ENCODE peak calls at places on chromosomes 5 and 9, in eight cellular contexts. One of them, this sample, is unnamed.

GRCh38 chr9:92947268-92948031 is at the start of gene FGD3:
- DNase-seq in brain microvascular endothelial cell: no peak
- DNase-seq in ovary: no peak
- DNase-seq in PC-3: peak; percentile 11
- DNase-seq in spleen: no peak
- DNase-seq in right cardiac atrium: peak; percentile 70
- DNase-seq in CD8-positive, alpha-beta T cell: no peak
- DNase-seq in trophoblast cell: no peak
- DNase-seq in this sample: no peak

GRCh38 chr9:18747590-18747989 is 273.6 kb downstream of the ADAMTSL1 start:
- DNase-seq in brain microvascular endothelial cell: no peak
- DNase-seq in ovary: no peak
- DNase-seq in PC-3: no peak
- DNase-seq in spleen: no peak
- DNase-seq in right cardiac atrium: peak; percentile 67
- DNase-seq in CD8-positive, alpha-beta T cell: no peak
- DNase-seq in trophoblast cell: no peak
- DNase-seq in this sample: no peak

GRCh38 chr5:1137567-1138444 is 25.9 kb upstream of the SLC12A7 start:
- DNase-seq in brain microvascular endothelial cell: no peak
- DNase-seq in ovary: no peak
- DNase-seq in PC-3: peak; percentile 8
- DNase-seq in spleen: no peak
- DNase-seq in right cardiac atrium: peak; percentile 81
- DNase-seq in CD8-positive, alpha-beta T cell: no peak
- DNase-seq in trophoblast cell: no peak
- DNase-seq in this sample: no peak

GRCh38 chr5:173302546-173303155 is 25.6 kb downstream of the STC2 start:
- DNase-seq in brain microvascular endothelial cell: peak; percentile 78
- DNase-seq in ovary: no peak
- DNase-seq in PC-3: peak; percentile 96
- DNase-seq in spleen: no peak
- DNase-seq in right cardiac atrium: no peak
- DNase-seq in CD8-positive, alpha-beta T cell: no peak
- DNase-seq in trophoblast cell: peak; percentile 54
- DNase-seq in this sample: no peak

GRCh38 chr5:131610198-131611063 is 24.6 kb downstream of the RAPGEF6 start:
- DNase-seq in brain microvascular endothelial cell: peak; percentile 80
- DNase-seq in ovary: no peak
- DNase-seq in PC-3: peak; percentile 56
- DNase-seq in spleen: no peak
- DNase-seq in right cardiac atrium: no peak
- DNase-seq in CD8-positive, alpha-beta T cell: no peak
- DNase-seq in trophoblast cell: peak; percentile 36
- DNase-seq in this sample: no peak

GRCh38 chr5:159504106-159504856 is 174.0 kb upstream of the IL12B start:
- DNase-seq in brain microvascular endothelial cell: peak; percentile 27
- DNase-seq in ovary: no peak
- DNase-seq in PC-3: no peak
- DNase-seq in spleen: no peak
- DNase-seq in right cardiac atrium: no peak
- DNase-seq in CD8-positive, alpha-beta T cell: no peak
- DNase-seq in trophoblast cell: no peak
- DNase-seq in this sample: no peak

GRCh38 chr5:51829691-51830090 is 446.4 kb downstream of the ISL1 start:
- DNase-seq in brain microvascular endothelial cell: no peak
- DNase-seq in ovary: no peak
- DNase-seq in PC-3: peak; percentile 65
- DNase-seq in spleen: no peak
- DNase-seq in right cardiac atrium: no peak
- DNase-seq in CD8-positive, alpha-beta T cell: no peak
- DNase-seq in trophoblast cell: no peak
- DNase-seq in this sample: no peak

GRCh38 chr9:131524578-131525315 is 6.3 kb downstream of the UCK1 start:
- DNase-seq in brain microvascular endothelial cell: peak; percentile 48
- DNase-seq in ovary: no peak
- DNase-seq in PC-3: no peak
- DNase-seq in spleen: no peak
- DNase-seq in right cardiac atrium: no peak
- DNase-seq in CD8-positive, alpha-beta T cell: no peak
- DNase-seq in trophoblast cell: no peak
- DNase-seq in this sample: no peak

GRCh38 chr9:134551657-134552348 is 89.8 kb upstream of the COL5A1 start:
- DNase-seq in brain microvascular endothelial cell: peak; percentile 91
- DNase-seq in ovary: no peak
- DNase-seq in PC-3: peak; percentile 70
- DNase-seq in spleen: peak; percentile 69
- DNase-seq in right cardiac atrium: peak; percentile 85
- DNase-seq in CD8-positive, alpha-beta T cell: no peak
- DNase-seq in trophoblast cell: no peak
- DNase-seq in this sample: no peak

GRCh38 chr9:673966-674526 is 167.5 kb upstream of the DMRT1 start:
- DNase-seq in brain microvascular endothelial cell: no peak
- DNase-seq in ovary: no peak
- DNase-seq in PC-3: no peak
- DNase-seq in spleen: no peak
- DNase-seq in right cardiac atrium: no peak
- DNase-seq in CD8-positive, alpha-beta T cell: no peak
- DNase-seq in trophoblast cell: no peak
- DNase-seq in this sample: no peak

GRCh38 chr9:35914307-35914807 is 5.1 kb downstream of the SPAAR start:
- DNase-seq in brain microvascular endothelial cell: no peak
- DNase-seq in ovary: peak; percentile 40
- DNase-seq in PC-3: no peak
- DNase-seq in spleen: peak; percentile 86
- DNase-seq in right cardiac atrium: peak; percentile 92
- DNase-seq in CD8-positive, alpha-beta T cell: no peak
- DNase-seq in trophoblast cell: peak; percentile 59
- DNase-seq in this sample: no peak

GRCh38 chr5:139764250-139764791 is 31.3 kb upstream of the PSD2 start:
- DNase-seq in brain microvascular endothelial cell: no peak
- DNase-seq in ovary: no peak
- DNase-seq in PC-3: no peak
- DNase-seq in spleen: peak; percentile 78
- DNase-seq in right cardiac atrium: peak; percentile 87
- DNase-seq in CD8-positive, alpha-beta T cell: no peak
- DNase-seq in trophoblast cell: no peak
- DNase-seq in this sample: no peak

GRCh38 chr9:90274725-90275124 is 367.9 kb downstream of the DIRAS2 start:
- DNase-seq in brain microvascular endothelial cell: no peak
- DNase-seq in ovary: no peak
- DNase-seq in PC-3: no peak
- DNase-seq in spleen: no peak
- DNase-seq in right cardiac atrium: no peak
- DNase-seq in CD8-positive, alpha-beta T cell: no peak
- DNase-seq in trophoblast cell: no peak
- DNase-seq in this sample: no peak

GRCh38 chr9:80061940-80062339 is 490.2 kb downstream of the TLE4 start:
- DNase-seq in brain microvascular endothelial cell: peak; percentile 97
- DNase-seq in ovary: no peak
- DNase-seq in PC-3: peak; percentile 69
- DNase-seq in spleen: no peak
- DNase-seq in right cardiac atrium: no peak
- DNase-seq in CD8-positive, alpha-beta T cell: no peak
- DNase-seq in trophoblast cell: peak; percentile 85
- DNase-seq in this sample: no peak

GRCh38 chr5:53091304-53091703 is 18.3 kb downstream of the MOCS2 start:
- DNase-seq in brain microvascular endothelial cell: peak; percentile 28
- DNase-seq in ovary: no peak
- DNase-seq in PC-3: peak; percentile 72
- DNase-seq in spleen: no peak
- DNase-seq in right cardiac atrium: no peak
- DNase-seq in CD8-positive, alpha-beta T cell: no peak
- DNase-seq in trophoblast cell: no peak
- DNase-seq in this sample: no peak

GRCh38 chr5:43401827-43402226 is 10.4 kb downstream of the CCL28 start:
- DNase-seq in brain microvascular endothelial cell: no peak
- DNase-seq in ovary: no peak
- DNase-seq in PC-3: peak; percentile 43
- DNase-seq in spleen: no peak
- DNase-seq in right cardiac atrium: no peak
- DNase-seq in CD8-positive, alpha-beta T cell: no peak
- DNase-seq in trophoblast cell: no peak
- DNase-seq in this sample: no peak

GRCh38 chr9:90873422-90873821 is 71.8 kb downstream of the SYK start:
- DNase-seq in brain microvascular endothelial cell: no peak
- DNase-seq in ovary: no peak
- DNase-seq in PC-3: no peak
- DNase-seq in spleen: no peak
- DNase-seq in right cardiac atrium: no peak
- DNase-seq in CD8-positive, alpha-beta T cell: no peak
- DNase-seq in trophoblast cell: no peak
- DNase-seq in this sample: no peak

GRCh38 chr5:134224905-134225779 is 731 bp downstream of the PPP2CA start:
- DNase-seq in brain microvascular endothelial cell: no peak
- DNase-seq in ovary: peak; percentile 71
- DNase-seq in PC-3: peak; percentile 78
- DNase-seq in spleen: peak; percentile 92
- DNase-seq in right cardiac atrium: peak; percentile 84
- DNase-seq in CD8-positive, alpha-beta T cell: peak; percentile 33
- DNase-seq in trophoblast cell: peak; percentile 49
- DNase-seq in this sample: no peak

GRCh38 chr5:104179057-104179456 is 616.5 kb upstream of the NUDT12 start:
- DNase-seq in brain microvascular endothelial cell: peak; percentile 57
- DNase-seq in ovary: no peak
- DNase-seq in PC-3: peak; percentile 91
- DNase-seq in spleen: no peak
- DNase-seq in right cardiac atrium: peak; percentile 57
- DNase-seq in CD8-positive, alpha-beta T cell: no peak
- DNase-seq in trophoblast cell: peak; percentile 61
- DNase-seq in this sample: no peak

GRCh38 chr5:94983861-94984535 is 300.9 kb downstream of the MCTP1 start:
- DNase-seq in brain microvascular endothelial cell: peak; percentile 12
- DNase-seq in ovary: no peak
- DNase-seq in PC-3: peak; percentile 31
- DNase-seq in spleen: no peak
- DNase-seq in right cardiac atrium: no peak
- DNase-seq in CD8-positive, alpha-beta T cell: no peak
- DNase-seq in trophoblast cell: no peak
- DNase-seq in this sample: no peak

DNA sequence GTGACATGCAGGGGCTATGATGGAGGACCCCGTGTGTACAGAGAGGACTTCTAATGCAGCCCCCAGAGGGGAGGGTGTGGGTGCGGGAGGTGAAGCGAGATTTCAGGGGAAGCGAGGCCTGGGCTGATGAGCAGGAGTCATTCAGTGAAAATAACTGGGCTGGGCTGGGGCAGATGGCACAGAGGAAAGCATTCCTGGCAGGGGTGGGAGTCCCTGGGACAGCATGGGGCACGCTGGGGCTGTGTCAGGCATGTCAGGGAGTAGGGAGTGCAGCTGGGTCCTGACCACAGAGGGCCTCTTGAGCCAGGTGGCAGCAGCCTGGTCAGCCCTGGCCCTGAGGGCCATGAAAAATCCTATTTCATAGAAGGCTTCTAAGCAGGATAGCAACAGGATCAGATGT is 36.6 kb downstream of the COL15A1 start:
- DNase-seq in brain microvascular endothelial cell: no peak
- DNase-seq in ovary: no peak
- DNase-seq in PC-3: no peak
- DNase-seq in spleen: no peak
- DNase-seq in right cardiac atrium: no peak
- DNase-seq in CD8-positive, alpha-beta T cell: no peak
- DNase-seq in trophoblast cell: no peak
- DNase-seq in this sample: no peak
- H3K27ac ChIP-seq in brain microvascular endothelial cell: no peak overlapping the region
- H3K27ac ChIP-seq in ovary: no peak overlapping the region
- H3K27ac ChIP-seq in PC-3: no peak overlapping the region
- H3K27ac ChIP-seq in spleen: no peak overlapping the region
- H3K27ac ChIP-seq in right cardiac atrium: no peak overlapping the region
- H3K27ac ChIP-seq in CD8-positive, alpha-beta T cell: no peak overlapping the region
- H3K27ac ChIP-seq in trophoblast cell: no peak overlapping the region
- H3K27ac ChIP-seq in this sample: no peak overlapping the region

GRCh38 chr9:73155389-73155788 is 3.7 kb downstream of the ANXA1 start:
- DNase-seq in brain microvascular endothelial cell: no peak
- DNase-seq in ovary: no peak
- DNase-seq in PC-3: no peak
- DNase-seq in spleen: no peak
- DNase-seq in right cardiac atrium: no peak
- DNase-seq in CD8-positive, alpha-beta T cell: no peak
- DNase-seq in trophoblast cell: no peak
- DNase-seq in this sample: no peak
- H3K27ac ChIP-seq in brain microvascular endothelial cell: no peak overlapping the region
- H3K27ac ChIP-seq in ovary: no peak overlapping the region
- H3K27ac ChIP-seq in PC-3: no peak overlapping the region
- H3K27ac ChIP-seq in spleen: peak overlapping the region; percentile 72
- H3K27ac ChIP-seq in right cardiac atrium: no peak overlapping the region
- H3K27ac ChIP-seq in CD8-positive, alpha-beta T cell: peak overlapping the region; percentile 63
- H3K27ac ChIP-seq in trophoblast cell: no peak overlapping the region
- H3K27ac ChIP-seq in this sample: peak overlapping the region; percentile 92

DNA sequence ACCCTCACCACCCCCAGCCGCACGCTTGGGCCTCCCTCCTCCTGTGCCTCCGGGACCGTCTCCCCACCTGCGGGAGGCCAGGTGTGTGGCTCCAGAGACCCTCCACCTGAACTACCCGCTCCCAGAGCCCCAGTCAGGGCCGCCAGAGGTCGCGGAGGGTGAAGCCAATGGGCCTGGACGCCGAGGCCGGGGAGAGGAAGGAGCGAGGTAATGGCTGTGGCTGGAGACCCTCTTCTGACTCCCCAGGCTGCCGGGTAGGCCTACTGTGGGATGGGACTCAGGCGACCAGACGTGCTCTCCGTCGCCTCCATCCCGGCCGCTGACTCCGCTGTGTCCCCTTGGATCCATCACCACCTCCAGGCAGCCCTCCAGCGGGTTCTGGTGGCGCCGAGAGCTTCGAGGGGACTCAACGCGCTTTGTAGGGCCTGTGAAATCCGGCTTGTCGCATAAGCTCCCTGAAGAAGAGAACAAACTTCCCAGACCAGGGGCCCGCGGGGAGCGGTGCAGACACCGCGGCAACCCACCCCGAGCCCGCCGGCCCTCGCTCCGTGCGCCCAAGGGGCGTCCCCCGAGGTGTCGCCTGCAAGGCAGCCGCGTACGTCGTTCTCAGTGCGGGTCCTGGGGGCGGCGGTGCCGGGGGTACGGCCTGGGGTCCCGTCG is 12.6 kb downstream of the IRX2 start:
- DNase-seq in brain microvascular endothelial cell: no peak
- DNase-seq in ovary: no peak
- DNase-seq in PC-3: no peak
- DNase-seq in spleen: no peak
- DNase-seq in right cardiac atrium: no peak
- DNase-seq in CD8-positive, alpha-beta T cell: no peak
- DNase-seq in trophoblast cell: no peak
- DNase-seq in this sample: no peak
- H3K27ac ChIP-seq in brain microvascular endothelial cell: no peak overlapping the region
- H3K27ac ChIP-seq in ovary: no peak overlapping the region
- H3K27ac ChIP-seq in PC-3: no peak overlapping the region
- H3K27ac ChIP-seq in spleen: no peak overlapping the region
- H3K27ac ChIP-seq in right cardiac atrium: no peak overlapping the region
- H3K27ac ChIP-seq in CD8-positive, alpha-beta T cell: no peak overlapping the region
- H3K27ac ChIP-seq in trophoblast cell: no peak overlapping the region
- H3K27ac ChIP-seq in this sample: no peak overlapping the region

DNA sequence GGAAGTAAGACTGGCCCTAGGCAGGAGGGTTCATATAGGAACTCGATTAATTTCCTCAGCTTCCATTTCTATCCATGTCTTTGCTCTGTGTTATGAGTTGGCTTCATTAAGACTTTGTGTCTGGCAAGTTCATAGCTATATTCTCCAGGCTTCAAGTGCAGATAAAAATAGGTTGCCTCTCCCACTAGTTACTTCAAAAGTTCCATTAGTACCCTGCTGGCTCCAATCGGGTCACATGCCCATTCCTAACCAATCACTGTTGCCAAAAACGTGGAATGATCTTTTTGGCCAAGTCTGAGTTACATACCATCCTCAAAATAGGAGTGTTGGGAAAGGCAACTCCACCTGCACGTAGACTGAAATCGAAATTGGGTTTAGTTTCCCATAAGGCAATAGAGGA is 13.8 kb upstream of the SPATA31D1 start:
- DNase-seq in brain microvascular endothelial cell: no peak
- DNase-seq in ovary: no peak
- DNase-seq in PC-3: no peak
- DNase-seq in spleen: no peak
- DNase-seq in right cardiac atrium: no peak
- DNase-seq in CD8-positive, alpha-beta T cell: no peak
- DNase-seq in trophoblast cell: no peak
- DNase-seq in this sample: no peak
- H3K27ac ChIP-seq in brain microvascular endothelial cell: no peak overlapping the region
- H3K27ac ChIP-seq in ovary: no peak overlapping the region
- H3K27ac ChIP-seq in PC-3: no peak overlapping the region
- H3K27ac ChIP-seq in spleen: no peak overlapping the region
- H3K27ac ChIP-seq in right cardiac atrium: no peak overlapping the region
- H3K27ac ChIP-seq in CD8-positive, alpha-beta T cell: no peak overlapping the region
- H3K27ac ChIP-seq in trophoblast cell: no peak overlapping the region
- H3K27ac ChIP-seq in this sample: no peak overlapping the region

This sample was measured in epithelial cell of prostate.